ENCODE peak calls at places on chromosomes 5 and 9, in four cellular contexts. One of them, this sample, is unnamed.

GRCh38 chr5:78779771-78780616 is 131.4 kb upstream of the LHFPL2 start:
- DNase-seq in GM20000: no peak
- DNase-seq in lung: peak
- DNase-seq in CD4-positive, alpha-beta T cell: no peak
- DNase-seq in this sample: no peak

GRCh38 chr5:168132186-168132585 is 159.3 kb upstream of the WWC1 start:
- DNase-seq in GM20000: no peak
- DNase-seq in lung: no peak
- DNase-seq in CD4-positive, alpha-beta T cell: no peak
- DNase-seq in this sample: no peak

GRCh38 chr5:2184563-2185540 is 302.1 kb upstream of the IRX4 start:
- DNase-seq in GM20000: no peak
- DNase-seq in lung: no peak
- DNase-seq in CD4-positive, alpha-beta T cell: no peak
- DNase-seq in this sample: no peak

GRCh38 chr5:14250094-14250777 is 107.1 kb downstream of the TRIO start:
- DNase-seq in GM20000: no peak
- DNase-seq in lung: no peak
- DNase-seq in CD4-positive, alpha-beta T cell: no peak
- DNase-seq in this sample: no peak

GRCh38 chr5:1105350-1106265 is 6.3 kb downstream of the SLC12A7 start:
- DNase-seq in GM20000: peak
- DNase-seq in lung: no peak
- DNase-seq in CD4-positive, alpha-beta T cell: peak
- DNase-seq in this sample: no peak

GRCh38 chr9:68775003-68775730 is 70.1 kb downstream of the PIP5K1B start:
- DNase-seq in GM20000: no peak
- DNase-seq in lung: no peak
- DNase-seq in CD4-positive, alpha-beta T cell: no peak
- DNase-seq in this sample: no peak

GRCh38 chr9:4235951-4236804 is 63.7 kb downstream of the GLIS3 start:
- DNase-seq in GM20000: peak
- DNase-seq in lung: no peak
- DNase-seq in CD4-positive, alpha-beta T cell: no peak
- DNase-seq in this sample: no peak

GRCh38 chr5:140219068-140219971 is 44.3 kb downstream of the CYSTM1 start:
- DNase-seq in GM20000: no peak
- DNase-seq in lung: no peak
- DNase-seq in CD4-positive, alpha-beta T cell: no peak
- DNase-seq in this sample: no peak

GRCh38 chr9:111943746-111944145 is 47.1 kb downstream of the UGCG start:
- DNase-seq in GM20000: no peak
- DNase-seq in lung: no peak
- DNase-seq in CD4-positive, alpha-beta T cell: no peak
- DNase-seq in this sample: no peak

GRCh38 chr9:105842023-105842644 is 147.8 kb downstream of the TMEM38B start:
- DNase-seq in GM20000: peak
- DNase-seq in lung: no peak
- DNase-seq in CD4-positive, alpha-beta T cell: no peak
- DNase-seq in this sample: peak

GRCh38 chr5:38670878-38671277 is 114.4 kb upstream of the LIFR start:
- DNase-seq in GM20000: no peak
- DNase-seq in lung: no peak
- DNase-seq in CD4-positive, alpha-beta T cell: no peak
- DNase-seq in this sample: no peak

GRCh38 chr5:170986598-170986997 is 124.8 kb downstream of the RANBP17 start:
- DNase-seq in GM20000: no peak
- DNase-seq in lung: no peak
- DNase-seq in CD4-positive, alpha-beta T cell: no peak
- DNase-seq in this sample: peak

GRCh38 chr5:2633992-2634391 is 117.5 kb downstream of the IRX2 start:
- DNase-seq in GM20000: no peak
- DNase-seq in lung: no peak
- DNase-seq in CD4-positive, alpha-beta T cell: no peak
- DNase-seq in this sample: no peak

DNA sequence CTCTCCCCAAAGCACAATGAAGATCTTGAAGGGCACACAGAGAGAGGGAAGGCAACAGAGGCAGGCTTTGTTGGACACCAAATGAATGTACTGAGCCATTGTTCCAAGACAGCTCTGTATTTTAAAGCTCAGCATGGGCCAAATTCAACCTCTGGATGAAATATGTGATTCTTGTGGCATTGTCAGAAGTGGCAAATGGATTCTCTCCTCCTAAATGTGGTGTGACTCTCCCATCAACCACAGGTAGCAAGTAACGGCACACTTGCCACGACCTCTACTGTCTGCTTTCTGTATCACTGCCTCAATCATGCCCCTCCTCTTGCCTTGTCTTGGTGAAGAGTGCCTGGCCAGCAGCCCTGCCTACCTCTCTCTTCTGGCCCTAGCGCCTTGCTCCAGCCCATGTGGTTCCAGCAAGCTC is 6.1 kb upstream of the MOB3B start:
- DNase-seq in GM20000: no peak
- DNase-seq in lung: no peak
- DNase-seq in CD4-positive, alpha-beta T cell: no peak
- DNase-seq in this sample: peak
- TF ChIP-seq CTCF in GM20000: no peak
- TF ChIP-seq CTCF in lung: no peak
- TF ChIP-seq CTCF in CD4-positive, alpha-beta T cell: no peak
- TF ChIP-seq CTCF in this sample: peak

GRCh38 chr5:36070687-36071571 is 4.2 kb upstream of the UGT3A2 start:
- DNase-seq in GM20000: no peak
- DNase-seq in lung: no peak
- DNase-seq in CD4-positive, alpha-beta T cell: no peak
- DNase-seq in this sample: peak

GRCh38 chr5:36068751-36069281 is 2.1 kb upstream of the UGT3A2 start:
- DNase-seq in GM20000: no peak
- DNase-seq in lung: no peak
- DNase-seq in CD4-positive, alpha-beta T cell: no peak
- DNase-seq in this sample: no peak

GRCh38 chr5:36079200-36079761 is 12.6 kb upstream of the UGT3A2 start:
- DNase-seq in GM20000: peak
- DNase-seq in lung: no peak
- DNase-seq in CD4-positive, alpha-beta T cell: no peak
- DNase-seq in this sample: peak

GRCh38 chr5:36078430-36078829 is 11.7 kb upstream of the UGT3A2 start:
- DNase-seq in GM20000: no peak
- DNase-seq in lung: no peak
- DNase-seq in CD4-positive, alpha-beta T cell: no peak
- DNase-seq in this sample: no peak

GRCh38 chr5:36073595-36074216 is 7.0 kb upstream of the UGT3A2 start:
- DNase-seq in GM20000: peak
- DNase-seq in lung: no peak
- DNase-seq in CD4-positive, alpha-beta T cell: no peak
- DNase-seq in this sample: peak
- TF ChIP-seq CTCF in GM20000: peak
- TF ChIP-seq CTCF in lung: no peak
- TF ChIP-seq CTCF in CD4-positive, alpha-beta T cell: no peak
- TF ChIP-seq CTCF in this sample: peak

GRCh38 chr5:31270396-31270795 is 76.9 kb downstream of the CDH6 start:
- DNase-seq in GM20000: peak
- DNase-seq in lung: no peak
- DNase-seq in CD4-positive, alpha-beta T cell: no peak
- DNase-seq in this sample: no peak
- TF ChIP-seq CTCF in GM20000: peak
- TF ChIP-seq CTCF in lung: no peak
- TF ChIP-seq CTCF in CD4-positive, alpha-beta T cell: peak
- TF ChIP-seq CTCF in this sample: peak

GRCh38 chr5:98927988-98928801 is 612 bp downstream of the CHD1 start:
- DNase-seq in GM20000: peak
- DNase-seq in lung: peak
- DNase-seq in CD4-positive, alpha-beta T cell: peak
- DNase-seq in this sample: peak
- TF ChIP-seq CTCF in GM20000: no peak
- TF ChIP-seq CTCF in lung: no peak
- TF ChIP-seq CTCF in CD4-positive, alpha-beta T cell: no peak
- TF ChIP-seq CTCF in this sample: no peak

This sample was measured in GM12865.